ENCODE peak calls at places on chromosomes 16 and 17, in four cellular contexts. One of them, this sample, is unnamed.

GRCh38 chr16:1788708-1789100 is 4.8 kb downstream of the IGFALS start:
- DNase-seq in ELF-1: peak; percentile 48
- DNase-seq in HEK293T: no peak
- DNase-seq in EL: no peak
- DNase-seq in this sample: peak; percentile 44

GRCh38 chr17:75036643-75037268 is 10.0 kb downstream of the ATP5PD start:
- DNase-seq in ELF-1: peak; percentile 84
- DNase-seq in HEK293T: peak; percentile 60
- DNase-seq in EL: no peak
- DNase-seq in this sample: peak; percentile 74

GRCh38 chr16:567362-568256 is 804 bp downstream of the NHLRC4 start:
- DNase-seq in ELF-1: no peak
- DNase-seq in HEK293T: no peak
- DNase-seq in EL: no peak
- DNase-seq in this sample: no peak

GRCh38 chr16:24805484-24805883 is 40.3 kb upstream of the SLC5A11 start:
- DNase-seq in ELF-1: no peak
- DNase-seq in HEK293T: no peak
- DNase-seq in EL: no peak
- DNase-seq in this sample: no peak

GRCh38 chr17:57927048-57927723 is 28.0 kb downstream of the CUEDC1 start:
- DNase-seq in EL: peak; percentile 58
- DNase-seq in HEK293T: no peak
- DNase-seq in ELF-1: peak; percentile 82
- DNase-seq in this sample: peak; percentile 60

GRCh38 chr16:78212674-78213073 is 113.2 kb downstream of the WWOX start:
- DNase-seq in EL: no peak
- DNase-seq in ELF-1: no peak
- DNase-seq in HEK293T: no peak
- DNase-seq in this sample: peak; percentile 25

GRCh38 chr16:83513006-83513755 is 294.6 kb upstream of the HSBP1 start:
- DNase-seq in HEK293T: no peak
- DNase-seq in ELF-1: no peak
- DNase-seq in EL: peak; percentile 86
- DNase-seq in this sample: peak; percentile 75

GRCh38 chr17:83151442-83152220 is 72.2 kb downstream of the METRNL start:
- DNase-seq in EL: peak; percentile 36
- DNase-seq in HEK293T: no peak
- DNase-seq in ELF-1: peak; percentile 61
- DNase-seq in this sample: no peak

GRCh38 chr17:77478899-77479298 is 338.1 kb downstream of the SEC14L1 start:
- DNase-seq in ELF-1: no peak
- DNase-seq in HEK293T: no peak
- DNase-seq in EL: no peak
- DNase-seq in this sample: no peak

This sample was measured in epithelial cell of esophagus.